ENCODE peak calls at places on chromosomes 1 and 21, in five cellular contexts. Q, K, J, O and M are unnamed samples.

GRCh38 chr21:15283138-15283537 is 218.3 kb upstream of the NRIP1 start:
- DNase-seq in J (no peak), O (no peak), K (no peak), Q (no peak), M (no peak)

GRCh38 chr1:67573481-67573880 is 111.5 kb upstream of the GADD45A start:
- DNase-seq in J (no peak), O (no peak), Q (no peak), K (no peak), M (no peak)

GRCh38 chr21:32448803-32449594 is 36.5 kb downstream of the EVA1C start:
- DNase-seq in K (no peak), O (no peak), Q (no peak), J (no peak), M (no peak)

GRCh38 chr1:29105822-29106221 is 17.9 kb downstream of the TMEM200B start:
- DNase-seq in Q (no peak), O (no peak), J (no peak), K (no peak), M (no peak)

GRCh38 chr1:225450491-225451191 is 22.8 kb upstream of the LBR start:
- DNase-seq in Q (no peak), J (no peak), O (no peak), K (peak; percentile 11), M (no peak)

GRCh38 chr1:160083968-160084770 is 2.8 kb downstream of the KCNJ9 start:
- DNase-seq in Q (peak; percentile 72), O (peak; percentile 88), J (no peak), K (peak; percentile 62), M (peak; percentile 96)

GRCh38 chr1:30467101-30467500 is 256.3 kb downstream of the MATN1 start:
- DNase-seq in Q (no peak), K (no peak), O (no peak), J (no peak), M (no peak)

GRCh38 chr1:21340230-21340564 is 49.9 kb upstream of the ECE1 start:
- DNase-seq in Q (no peak), J (no peak), K (no peak), O (no peak), M (no peak)

GRCh38 chr1:58047265-58047858 is 499.2 kb downstream of the OMA1 start:
- DNase-seq in K (no peak), J (no peak), Q (no peak), O (no peak), M (peak; percentile 58)

GRCh38 chr21:37145635-37146111 is 72.6 kb downstream of the TTC3 start:
- DNase-seq in O (peak; percentile 90), J (no peak), K (no peak), Q (no peak), M (no peak)

GRCh38 chr1:8552135-8552534 is 234.2 kb downstream of the SLC45A1 start:
- DNase-seq in K (no peak), J (no peak), O (no peak), Q (no peak), M (no peak)

GRCh38 chr1:14704846-14705245 is 106.4 kb downstream of the KAZN start:
- DNase-seq in O (no peak), J (no peak), Q (no peak), K (no peak), M (peak; percentile 48)

GRCh38 chr1:150006881-150007401 is 3.6 kb downstream of the OTUD7B start:
- DNase-seq in Q (no peak), J (no peak), K (no peak), O (no peak), M (no peak)

GRCh38 chr1:240522122-240522822 is 89.7 kb downstream of the GREM2 start:
- DNase-seq in K (no peak), O (no peak), Q (no peak), J (no peak), M (no peak)

GRCh38 chr1:28190337-28190979 is 14.0 kb upstream of the PTAFR start:
- DNase-seq in Q (no peak), J (no peak), K (no peak), O (no peak), M (no peak)

GRCh38 chr1:202266061-202266765 is 72.6 kb downstream of the LGR6 start:
- DNase-seq in O (no peak), Q (no peak), J (no peak), K (no peak), M (peak; percentile 6)

GRCh38 chr1:162391790-162392563 is 10.4 kb downstream of the C1orf226 start:
- DNase-seq in J (no peak), O (peak; percentile 94), K (no peak), Q (no peak), M (peak; percentile 67)

GRCh38 chr1:226318471-226318870 is 9.5 kb upstream of the LIN9 start:
- DNase-seq in K (no peak), Q (no peak), O (no peak), J (no peak), M (no peak)

GRCh38 chr21:33644383-33645074 is 2.2 kb downstream of the ITSN1 start:
- DNase-seq in Q (no peak), K (no peak), O (peak; percentile 67), J (no peak), M (no peak)

GRCh38 chr1:116336250-116336649 is 36.8 kb upstream of the ATP1A1 start:
- DNase-seq in K (no peak), Q (no peak), O (no peak), J (no peak), M (no peak)

GRCh38 chr1:167467126-167467725 is 51.1 kb downstream of the CD247 start:
- DNase-seq in O (peak; percentile 43), K (no peak), J (no peak), Q (no peak), M (peak; percentile 16)

GRCh38 chr1:30596470-30596869 is 126.9 kb downstream of the MATN1 start:
- DNase-seq in Q (no peak), O (no peak), K (no peak), J (no peak), M (no peak)

GRCh38 chr1:203463469-203464062 is 12.0 kb upstream of the PRELP start:
- DNase-seq in J (no peak), Q (no peak), K (no peak), O (peak; percentile 79), M (peak; percentile 63)

GRCh38 chr1:242525360-242525722 is 844 bp upstream of the PLD5 start:
- DNase-seq in O (no peak), K (no peak), Q (no peak), J (no peak), M (no peak)

GRCh38 chr1:242524571-242525359 is at the start of gene PLD5:
- DNase-seq in O (peak; percentile 49), K (no peak), Q (no peak), J (no peak), M (peak; percentile 70)

GRCh38 chr1:242523282-242523967 is 1.1 kb downstream of the PLD5 start:
- DNase-seq in Q (no peak), K (no peak), J (no peak), O (peak; percentile 19), M (no peak)

GRCh38 chr1:242523968-242524570 is 428 bp downstream of the PLD5 start:
- DNase-seq in J (no peak), O (peak; percentile 68), Q (no peak), K (no peak), M (peak; percentile 91)

DNA sequence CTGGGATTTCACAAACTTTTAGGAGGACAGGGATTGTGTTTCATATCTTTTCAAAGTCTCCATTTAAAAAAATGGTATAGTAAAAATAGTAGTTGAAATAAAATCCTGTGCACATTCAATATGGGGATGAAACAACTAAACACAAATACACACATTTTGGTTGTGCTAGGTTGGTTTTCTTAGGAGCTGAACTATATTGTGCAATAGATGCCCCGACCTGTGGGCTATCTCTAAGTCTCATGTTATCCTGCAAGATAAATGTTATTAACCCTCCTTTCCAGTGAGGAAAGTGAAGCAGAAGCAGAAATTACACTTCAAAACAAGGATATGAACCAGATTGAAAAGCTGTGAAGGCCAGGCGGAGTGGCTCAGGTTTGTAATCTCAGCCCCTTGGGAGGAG is 1.3 kb upstream of the PLD5 start:
- DNase-seq in J (no peak), K (no peak), Q (no peak), O (no peak), M (no peak)
- H3K4me3 ChIP-seq in J (no peak overlapping the region), K (no peak overlapping the region), Q (no peak overlapping the region), O (no peak overlapping the region), M (no peak overlapping the region)

GRCh38 chr1:13619909-13620308 is 36.3 kb downstream of the PDPN start:
- DNase-seq in Q (no peak), O (peak; percentile 13), J (no peak), K (no peak), M (no peak)
- H3K27ac ChIP-seq in Q (no peak overlapping the region), O (no peak overlapping the region), J (no peak overlapping the region), K (peak overlapping the region; percentile 50), M (no peak overlapping the region)

DNA sequence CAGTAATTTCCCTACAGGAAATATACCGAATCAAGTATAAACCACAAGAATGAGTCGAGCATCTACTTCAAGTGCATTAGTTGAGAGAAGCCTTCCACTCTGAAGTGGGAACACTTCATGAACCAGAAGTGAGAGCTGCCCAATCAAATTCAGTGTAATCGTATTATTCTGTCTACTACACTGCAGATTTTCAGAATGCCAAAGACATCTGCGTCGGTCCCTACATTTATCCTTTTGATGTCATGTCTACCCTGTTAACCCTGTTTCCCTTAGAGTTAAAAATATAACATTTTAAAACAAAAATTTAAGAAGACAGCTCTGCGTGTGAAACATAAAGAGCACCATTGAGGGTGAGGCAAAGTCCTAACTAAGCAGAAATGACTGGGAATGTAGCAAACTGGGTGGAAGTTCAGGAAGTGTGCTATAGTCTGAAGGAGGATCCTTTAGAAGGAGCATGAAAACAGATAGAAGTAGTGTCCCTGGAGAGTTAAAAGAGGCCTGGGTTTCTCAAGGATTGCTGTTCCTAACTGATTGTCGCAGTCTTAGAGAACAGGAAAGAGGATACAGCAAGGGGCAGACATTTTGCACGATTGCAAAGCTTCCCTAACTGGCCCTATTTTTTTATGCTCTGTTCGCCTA is 291.2 kb downstream of the PTPRC start:
- DNase-seq in O (no peak), Q (no peak), K (no peak), J (no peak), M (no peak)
- H3K4me3 ChIP-seq in O (no peak overlapping the region), Q (peak overlapping the region; percentile 43), K (peak overlapping the region; percentile 13), J (peak overlapping the region; percentile 2), M (no peak overlapping the region)

GRCh38 chr1:1554550-1554925 is 14.1 kb upstream of the TMEM240 start:
- DNase-seq in O (no peak), J (no peak), K (no peak), Q (no peak), M (no peak)

GRCh38 chr1:1552263-1552639 is 11.8 kb upstream of the TMEM240 start:
- DNase-seq in K (no peak), J (no peak), O (no peak), Q (no peak), M (no peak)

GRCh38 chr1:1551524-1552262 is 11.3 kb upstream of the TMEM240 start:
- DNase-seq in Q (no peak), J (no peak), O (no peak), K (no peak), M (no peak)

GRCh38 chr1:1554926-1555915 is 14.8 kb upstream of the TMEM240 start:
- DNase-seq in K (no peak), J (no peak), Q (no peak), O (peak; percentile 54), M (no peak)

DNA sequence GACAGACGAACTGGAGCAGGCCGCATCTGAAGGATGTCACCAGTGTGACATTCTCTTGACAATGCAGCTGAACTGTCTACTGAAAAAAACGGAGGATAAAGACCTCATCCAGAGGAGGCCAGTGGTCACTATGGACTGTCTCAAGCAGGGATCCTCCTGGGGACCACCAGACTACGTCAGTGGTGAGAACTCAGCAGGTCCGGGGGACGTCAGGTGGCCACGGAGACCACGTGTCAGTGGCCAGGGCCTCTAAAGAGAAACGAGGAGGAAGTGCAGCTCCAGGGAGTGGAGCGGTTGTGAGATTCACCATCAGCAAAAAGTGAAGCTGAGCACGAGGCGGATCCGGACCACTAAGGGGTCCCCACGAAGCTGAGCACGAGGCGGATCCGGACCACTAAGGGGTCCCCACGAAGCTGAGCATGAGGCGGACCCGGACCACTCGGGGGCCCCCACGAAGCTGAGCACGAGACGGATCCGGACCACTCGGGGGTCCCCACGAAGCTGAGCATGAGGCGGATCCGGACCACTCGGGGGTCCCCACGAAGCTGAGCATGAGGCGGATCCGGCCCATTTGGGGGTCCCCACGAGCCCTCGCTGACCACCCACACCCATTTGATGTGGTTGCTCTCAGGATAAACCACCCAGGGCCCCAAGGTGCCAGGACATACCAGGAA is 13.5 kb upstream of the TMEM240 start:
- DNase-seq in J (no peak), Q (no peak), K (no peak), O (no peak), M (no peak)
- H3K27ac ChIP-seq in J (no peak overlapping the region), Q (no peak overlapping the region), K (no peak overlapping the region), O (no peak overlapping the region), M (no peak overlapping the region)